ENCODE peak calls at places on chromosomes 7 and 10, in five cellular contexts. One of them, this sample, is unnamed.

GRCh38 chr7:82442492-82443043 is 1.0 kb downstream of the CACNA2D1 start:
- DNase-seq in HepG2: no peak
- DNase-seq in ovary: peak
- DNase-seq in cardiac fibroblast: peak
- DNase-seq in AG10803: no peak
- DNase-seq in this sample: peak

GRCh38 chr10:11704087-11704486 is 38.1 kb upstream of the ECHDC3 start:
- DNase-seq in HepG2: no peak
- DNase-seq in cardiac fibroblast: no peak
- DNase-seq in ovary: no peak
- DNase-seq in AG10803: no peak
- DNase-seq in this sample: no peak

GRCh38 chr10:49678827-49679479 is 498 bp upstream of the C10orf53 start:
- DNase-seq in cardiac fibroblast: no peak
- DNase-seq in AG10803: no peak
- DNase-seq in HepG2: no peak
- DNase-seq in ovary: no peak
- DNase-seq in this sample: no peak

GRCh38 chr7:72118366-72118765 is 293.8 kb downstream of the CALN1 start:
- DNase-seq in AG10803: no peak
- DNase-seq in ovary: no peak
- DNase-seq in cardiac fibroblast: no peak
- DNase-seq in HepG2: no peak
- DNase-seq in this sample: no peak

GRCh38 chr10:89032141-89032814 is 41.7 kb downstream of the FAS start:
- DNase-seq in HepG2: no peak
- DNase-seq in cardiac fibroblast: peak
- DNase-seq in ovary: no peak
- DNase-seq in AG10803: peak
- DNase-seq in this sample: peak

GRCh38 chr10:90988024-90988423 is 67.1 kb upstream of the ANKRD1 start:
- DNase-seq in ovary: no peak
- DNase-seq in cardiac fibroblast: no peak
- DNase-seq in HepG2: no peak
- DNase-seq in AG10803: no peak
- DNase-seq in this sample: no peak

GRCh38 chr7:150971242-150972048 is 6.7 kb downstream of the KCNH2 start:
- DNase-seq in AG10803: no peak
- DNase-seq in ovary: peak
- DNase-seq in HepG2: no peak
- DNase-seq in cardiac fibroblast: no peak
- DNase-seq in this sample: no peak

GRCh38 chr7:81684513-81685262 is 85.2 kb downstream of the HGF start:
- DNase-seq in HepG2: peak
- DNase-seq in ovary: peak
- DNase-seq in AG10803: peak
- DNase-seq in cardiac fibroblast: peak
- DNase-seq in this sample: peak

GRCh38 chr7:13017325-13017853 is 330.0 kb downstream of the ARL4A start:
- DNase-seq in cardiac fibroblast: peak
- DNase-seq in ovary: no peak
- DNase-seq in HepG2: peak
- DNase-seq in AG10803: no peak
- DNase-seq in this sample: peak

GRCh38 chr7:96080021-96080420 is 241.9 kb downstream of the SLC25A13 start:
- DNase-seq in ovary: no peak
- DNase-seq in cardiac fibroblast: no peak
- DNase-seq in AG10803: no peak
- DNase-seq in HepG2: no peak
- DNase-seq in this sample: no peak

GRCh38 chr10:89566095-89566950 is 30.9 kb upstream of the SLC16A12 start:
- DNase-seq in HepG2: no peak
- DNase-seq in ovary: no peak
- DNase-seq in AG10803: no peak
- DNase-seq in cardiac fibroblast: no peak
- DNase-seq in this sample: no peak

GRCh38 chr10:4595920-4596319 is 230.1 kb upstream of the AKR1E2 start:
- DNase-seq in cardiac fibroblast: no peak
- DNase-seq in AG10803: peak
- DNase-seq in ovary: no peak
- DNase-seq in HepG2: no peak
- DNase-seq in this sample: no peak

GRCh38 chr10:123117644-123118409 is 17.9 kb upstream of the HMX3 start:
- DNase-seq in AG10803: no peak
- DNase-seq in ovary: no peak
- DNase-seq in cardiac fibroblast: no peak
- DNase-seq in HepG2: no peak
- DNase-seq in this sample: no peak

GRCh38 chr7:22578048-22578770 is 78.2 kb upstream of the STEAP1B start:
- DNase-seq in ovary: no peak
- DNase-seq in cardiac fibroblast: peak
- DNase-seq in HepG2: no peak
- DNase-seq in AG10803: peak
- DNase-seq in this sample: peak

GRCh38 chr10:16787361-16787791 is 29.8 kb downstream of the RSU1 start:
- DNase-seq in cardiac fibroblast: no peak
- DNase-seq in AG10803: no peak
- DNase-seq in HepG2: no peak
- DNase-seq in ovary: no peak
- DNase-seq in this sample: no peak

GRCh38 chr10:111429288-111430028 is 352.6 kb downstream of the ADRA2A start:
- DNase-seq in AG10803: peak
- DNase-seq in HepG2: no peak
- DNase-seq in ovary: no peak
- DNase-seq in cardiac fibroblast: no peak
- DNase-seq in this sample: peak

GRCh38 chr10:79582096-79582495 is 21.9 kb upstream of the SFTPA2 start:
- DNase-seq in HepG2: no peak
- DNase-seq in cardiac fibroblast: no peak
- DNase-seq in AG10803: no peak
- DNase-seq in ovary: no peak
- DNase-seq in this sample: no peak

GRCh38 chr10:131177431-131178327 is 133.8 kb downstream of the TCERG1L start:
- DNase-seq in HepG2: no peak
- DNase-seq in AG10803: no peak
- DNase-seq in ovary: peak
- DNase-seq in cardiac fibroblast: no peak
- DNase-seq in this sample: no peak

GRCh38 chr10:126256864-126257263 is 131.4 kb downstream of the ADAM12 start:
- DNase-seq in cardiac fibroblast: no peak
- DNase-seq in ovary: no peak
- DNase-seq in AG10803: no peak
- DNase-seq in HepG2: no peak
- DNase-seq in this sample: no peak
- TF ChIP-seq CTCF in cardiac fibroblast: no peak
- TF ChIP-seq CTCF in ovary: no peak
- TF ChIP-seq CTCF in AG10803: peak
- TF ChIP-seq CTCF in HepG2: peak
- TF ChIP-seq CTCF in this sample: peak

GRCh38 chr10:132626019-132626760 is 88.6 kb downstream of the INPP5A start:
- DNase-seq in cardiac fibroblast: no peak
- DNase-seq in ovary: no peak
- DNase-seq in HepG2: no peak
- DNase-seq in AG10803: no peak
- DNase-seq in this sample: no peak

GRCh38 chr10:132626761-132627735 is 89.5 kb downstream of the INPP5A start:
- DNase-seq in AG10803: no peak
- DNase-seq in ovary: no peak
- DNase-seq in cardiac fibroblast: no peak
- DNase-seq in HepG2: no peak
- DNase-seq in this sample: no peak

GRCh38 chr10:132630156-132630555 is 92.6 kb downstream of the INPP5A start:
- DNase-seq in ovary: no peak
- DNase-seq in AG10803: no peak
- DNase-seq in HepG2: no peak
- DNase-seq in cardiac fibroblast: no peak
- DNase-seq in this sample: no peak

GRCh38 chr10:132628966-132629900 is 91.6 kb downstream of the INPP5A start:
- DNase-seq in cardiac fibroblast: no peak
- DNase-seq in ovary: no peak
- DNase-seq in HepG2: no peak
- DNase-seq in AG10803: no peak
- DNase-seq in this sample: no peak

DNA sequence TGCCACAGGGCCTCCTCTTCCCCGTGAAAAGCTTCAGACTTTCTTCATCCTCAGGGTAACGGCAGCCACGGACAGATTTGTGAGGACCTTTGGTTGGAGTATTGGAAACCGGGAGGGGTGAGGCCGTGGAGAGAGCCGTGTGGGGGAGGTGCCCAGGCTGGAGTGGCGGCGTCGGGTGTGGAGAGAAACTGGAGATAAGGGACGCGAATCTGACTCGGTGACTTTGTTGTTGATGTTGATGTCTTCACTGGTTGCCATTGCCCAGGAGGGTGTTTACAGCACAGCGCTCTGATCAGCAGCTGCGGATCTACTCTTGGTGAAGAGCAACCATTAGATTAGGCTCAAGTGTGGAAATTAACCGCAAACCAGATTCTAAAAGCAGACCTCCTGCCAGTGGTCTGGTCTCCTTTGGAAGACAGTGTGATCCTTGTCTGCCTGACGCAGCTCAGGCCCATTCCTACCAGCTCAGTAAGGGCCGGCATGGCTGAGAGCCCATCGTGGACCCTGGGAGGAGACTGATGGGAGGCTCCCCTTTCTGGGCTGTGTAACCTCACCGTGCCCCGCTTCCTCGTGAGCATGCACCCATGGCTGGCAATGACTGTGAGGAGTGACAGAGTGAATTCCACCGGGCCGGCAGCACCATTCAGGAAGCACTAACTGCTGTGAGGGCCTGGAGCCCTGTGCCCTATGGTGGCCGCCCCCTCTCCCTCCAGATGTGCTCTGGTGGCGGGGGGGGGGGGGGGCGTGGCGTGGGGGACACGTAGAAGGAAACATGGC is 90.3 kb downstream of the INPP5A start:
- DNase-seq in cardiac fibroblast: peak
- DNase-seq in HepG2: no peak
- DNase-seq in AG10803: peak
- DNase-seq in ovary: peak
- DNase-seq in this sample: no peak
- H3K4me3 ChIP-seq in cardiac fibroblast: no peak
- H3K4me3 ChIP-seq in HepG2: no peak
- H3K4me3 ChIP-seq in AG10803: peak
- H3K4me3 ChIP-seq in ovary: no peak
- H3K4me3 ChIP-seq in this sample: no peak

GRCh38 chr7:155407799-155408198 is 50.1 kb upstream of the EN2 start:
- DNase-seq in ovary: no peak
- DNase-seq in AG10803: no peak
- DNase-seq in cardiac fibroblast: no peak
- DNase-seq in HepG2: no peak
- DNase-seq in this sample: no peak

GRCh38 chr7:155408657-155409586 is 49.0 kb upstream of the EN2 start:
- DNase-seq in cardiac fibroblast: no peak
- DNase-seq in ovary: no peak
- DNase-seq in HepG2: peak
- DNase-seq in AG10803: no peak
- DNase-seq in this sample: no peak

GRCh38 chr7:155402941-155403340 is 55.0 kb upstream of the EN2 start:
- DNase-seq in AG10803: no peak
- DNase-seq in ovary: no peak
- DNase-seq in cardiac fibroblast: no peak
- DNase-seq in HepG2: no peak
- DNase-seq in this sample: no peak

GRCh38 chr7:155404976-155405375 is 53.0 kb upstream of the EN2 start:
- DNase-seq in AG10803: no peak
- DNase-seq in ovary: no peak
- DNase-seq in HepG2: no peak
- DNase-seq in cardiac fibroblast: no peak
- DNase-seq in this sample: no peak

DNA sequence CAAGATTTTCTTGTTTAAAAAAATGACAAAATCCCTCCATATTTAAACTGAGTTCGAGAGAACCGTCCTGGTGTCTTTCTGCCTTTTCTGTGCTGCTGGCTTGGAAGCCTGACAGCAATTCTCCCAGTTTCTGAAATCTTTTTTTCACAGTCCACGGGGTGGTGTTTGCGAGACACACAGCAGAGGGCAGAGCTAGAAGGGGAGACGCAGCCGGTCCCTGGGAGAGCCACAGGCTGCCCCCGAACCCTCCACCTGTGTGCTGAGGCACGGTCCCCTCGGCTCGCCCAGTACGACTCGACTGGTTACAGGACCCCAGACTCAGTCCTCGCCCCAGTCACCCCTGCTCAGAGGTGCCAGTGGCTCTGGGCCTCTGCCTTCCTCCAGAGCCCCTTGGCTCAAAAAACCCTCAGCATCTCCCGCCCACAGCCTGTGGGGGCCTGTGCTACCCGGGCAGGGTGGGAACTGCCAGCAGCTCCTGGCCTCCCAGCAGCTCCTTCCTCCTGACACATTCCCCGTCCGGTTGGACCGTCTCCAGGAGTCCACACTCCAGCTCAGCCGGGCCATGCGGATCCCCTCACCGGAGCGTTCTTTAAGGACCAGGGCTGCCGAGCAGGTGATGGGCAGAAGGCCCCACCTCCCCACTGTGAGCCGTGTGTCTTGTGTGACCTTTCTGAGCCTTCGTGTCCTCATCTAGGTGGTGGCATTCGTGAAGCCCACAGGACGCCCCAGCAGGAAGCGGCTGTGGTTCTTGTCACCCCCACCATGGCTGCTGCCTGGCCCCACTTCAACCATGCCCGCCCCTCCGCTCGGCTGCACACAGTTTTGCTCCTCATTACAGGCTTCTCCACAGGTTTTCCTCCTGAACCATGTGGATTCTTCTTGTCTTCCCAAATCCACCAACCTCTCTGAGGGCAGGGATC is 52.3 kb upstream of the EN2 start:
- DNase-seq in HepG2: no peak
- DNase-seq in cardiac fibroblast: peak
- DNase-seq in AG10803: no peak
- DNase-seq in ovary: no peak
- DNase-seq in this sample: no peak
- TF ChIP-seq CTCF in HepG2: peak
- TF ChIP-seq CTCF in cardiac fibroblast: no peak
- TF ChIP-seq CTCF in AG10803: no peak
- TF ChIP-seq CTCF in ovary: no peak
- TF ChIP-seq CTCF in this sample: peak

GRCh38 chr10:24213881-24214280 is 4.9 kb downstream of the KIAA1217 start:
- DNase-seq in HepG2: no peak
- DNase-seq in cardiac fibroblast: no peak
- DNase-seq in AG10803: no peak
- DNase-seq in ovary: no peak
- DNase-seq in this sample: no peak
- H3K4me3 ChIP-seq in HepG2: no peak
- H3K4me3 ChIP-seq in cardiac fibroblast: no peak
- H3K4me3 ChIP-seq in AG10803: no peak
- H3K4me3 ChIP-seq in ovary: no peak
- H3K4me3 ChIP-seq in this sample: no peak

DNA sequence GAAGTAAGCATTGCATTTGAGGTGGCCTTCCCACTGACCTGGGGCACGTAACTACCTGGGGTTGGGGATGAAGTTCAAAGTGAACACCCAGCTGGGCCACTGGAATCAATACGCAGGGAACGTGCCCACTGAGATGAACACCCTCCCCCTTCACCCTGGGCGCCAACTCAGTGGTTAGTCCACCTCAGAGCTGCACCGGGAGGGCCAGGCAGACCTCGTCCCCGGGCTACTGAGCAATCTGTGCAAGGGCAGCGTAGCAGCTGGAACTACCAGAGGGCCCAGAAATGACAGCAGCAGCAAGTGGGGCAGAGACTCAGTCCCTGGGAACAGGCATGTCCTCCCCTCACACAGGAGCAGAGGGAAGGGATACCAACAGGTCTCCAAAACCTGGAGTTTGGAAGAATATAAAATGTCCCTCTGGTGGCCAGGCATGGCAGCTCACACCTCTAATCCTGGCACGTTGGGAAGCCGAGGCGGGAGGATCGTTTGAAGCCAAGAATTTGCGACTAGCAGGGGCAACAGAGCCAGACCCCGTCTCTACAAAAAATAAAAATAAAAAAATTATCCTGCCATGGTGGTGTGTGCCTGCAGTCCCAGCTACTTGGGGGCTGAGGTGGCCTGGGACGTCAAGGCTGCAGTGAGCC is 143.9 kb downstream of the SH3PXD2A start:
- DNase-seq in cardiac fibroblast: no peak
- DNase-seq in AG10803: no peak
- DNase-seq in HepG2: no peak
- DNase-seq in ovary: no peak
- DNase-seq in this sample: no peak
- TF ChIP-seq CTCF in cardiac fibroblast: peak
- TF ChIP-seq CTCF in AG10803: peak
- TF ChIP-seq CTCF in HepG2: no peak
- TF ChIP-seq CTCF in ovary: no peak
- TF ChIP-seq CTCF in this sample: peak

This sample was measured in fibroblast of mammary gland.